ENCODE peak calls at places on chromosomes 6 and 20, in four cellular contexts. T, Y, B and R are unnamed samples.

GRCh38 chr6:117559299-117559698 is 43.0 kb downstream of the GOPC start:
- DNase-seq in T (no peak), Y (no peak), B (no peak), R (no peak)

GRCh38 chr6:51640016-51640415 is 447.4 kb downstream of the PKHD1 start:
- DNase-seq in T (no peak), Y (no peak), B (no peak), R (no peak)

GRCh38 chr6:10962673-10963072 is 75.8 kb downstream of the SYCP2L start:
- DNase-seq in T (no peak), Y (no peak), B (no peak), R (no peak)

GRCh38 chr20:57897891-57898290 is 188.1 kb upstream of the PMEPA1 start:
- DNase-seq in T (no peak), Y (no peak), B (no peak), R (no peak)

GRCh38 chr6:69957990-69958559 is 91.7 kb downstream of the COL19A1 start:
- DNase-seq in T (no peak), Y (no peak), B (no peak), R (no peak)

GRCh38 chr6:169846286-169847056 is 95.0 kb downstream of the ERMARD start:
- DNase-seq in T (no peak), Y (no peak), B (no peak), R (no peak)

GRCh38 chr6:5204340-5204739 is 56.4 kb downstream of the LYRM4 start:
- DNase-seq in T (no peak), Y (no peak), B (no peak), R (no peak)

GRCh38 chr20:43973671-43974450 is 59.2 kb downstream of the TOX2 start:
- DNase-seq in T (no peak), Y (no peak), B (no peak), R (no peak)

GRCh38 chr6:3232017-3232838 is 4.8 kb upstream of the TUBB2B start:
- DNase-seq in T (no peak), Y (no peak), B (no peak), R (no peak)

GRCh38 chr6:5126214-5126613 is 41.1 kb downstream of the PPP1R3G start:
- DNase-seq in T (no peak), Y (no peak), B (no peak), R (peak)

GRCh38 chr6:56713285-56713684 is 70.6 kb upstream of the DST start:
- DNase-seq in T (no peak), Y (no peak), B (peak), R (peak)

GRCh38 chr6:134123666-134124208 is 71.3 kb upstream of the SLC2A12 start:
- DNase-seq in T (no peak), Y (peak), B (peak), R (peak)

GRCh38 chr20:16476032-16476431 is 97.2 kb downstream of the KIF16B start:
- DNase-seq in T (no peak), Y (peak), B (peak), R (peak)

GRCh38 chr6:26331809-26332226 is 33.2 kb upstream of the BTN3A2 start:
- DNase-seq in T (no peak), Y (peak), B (no peak), R (no peak)

GRCh38 chr6:25369450-25370086 is 90.4 kb downstream of the CARMIL1 start:
- DNase-seq in T (no peak), Y (no peak), B (no peak), R (peak)

GRCh38 chr6:134162932-134163331 is 110.5 kb upstream of the SLC2A12 start:
- DNase-seq in T (no peak), Y (no peak), B (peak), R (no peak)

GRCh38 chr6:130997061-130997753 is 65.8 kb downstream of the EPB41L2 start:
- DNase-seq in T (no peak), Y (no peak), B (no peak), R (no peak)

GRCh38 chr6:157145656-157146285 is 177.5 kb downstream of the TMEM242 start:
- DNase-seq in T (no peak), Y (no peak), B (no peak), R (no peak)

GRCh38 chr6:105402090-105402980 is 547 bp downstream of the PREP start:
- DNase-seq in T (no peak), Y (peak), B (peak), R (peak)

GRCh38 chr20:44336086-44336485 is 757 bp upstream of the R3HDML start:
- DNase-seq in T (peak), Y (no peak), B (no peak), R (peak)

GRCh38 chr6:4936681-4937041 is 67.2 kb downstream of the RPP40 start:
- DNase-seq in T (no peak), Y (peak), B (peak), R (peak)

GRCh38 chr6:105545206-105545920 is 142.5 kb upstream of the PREP start:
- DNase-seq in T (no peak), Y (no peak), B (no peak), R (no peak)

GRCh38 chr6:133837801-133838349 is 51.0 kb upstream of the TCF21 start:
- DNase-seq in T (peak), Y (peak), B (peak), R (peak)

GRCh38 chr6:108781419-108782110 is 66.7 kb upstream of the ARMC2 start:
- DNase-seq in T (peak), Y (no peak), B (no peak), R (no peak)

GRCh38 chr6:130933712-130934200 is 106.5 kb downstream of the SMLR1 start:
- DNase-seq in T (no peak), Y (no peak), B (peak), R (peak)

GRCh38 chr6:116287668-116288282 is 8.0 kb upstream of the TSPYL1 start:
- DNase-seq in T (no peak), Y (peak), B (peak), R (peak)

DNA sequence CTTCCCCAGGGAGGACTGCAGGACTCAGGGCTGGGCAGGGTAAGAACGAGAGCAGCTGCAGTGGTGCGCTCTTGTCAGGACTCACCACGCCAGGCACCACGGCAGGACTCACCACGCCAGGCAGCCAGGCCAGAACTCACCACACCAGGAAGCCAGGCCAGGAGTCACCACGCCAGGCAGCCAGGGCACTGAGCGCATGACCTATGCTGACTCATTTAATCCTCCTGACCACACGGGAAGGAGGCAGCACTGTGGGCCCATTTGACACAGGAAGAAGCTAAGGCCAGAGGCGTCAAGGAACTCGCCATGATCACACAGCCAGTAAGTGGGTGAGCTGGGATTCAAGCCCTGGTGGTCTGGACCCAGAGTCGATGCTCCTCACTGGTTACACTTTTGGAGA is 189.3 kb downstream of the PREX1 start:
- DNase-seq in T (no peak), Y (no peak), B (peak), R (no peak)
- TF ChIP-seq RNF2 in T (no peak), Y (no peak), B (no peak), R (no peak)

GRCh38 chr6:54134934-54135333 is 23.7 kb downstream of the MLIP start:
- DNase-seq in T (no peak), Y (no peak), B (no peak), R (no peak)
- TF ChIP-seq RNF2 in T (no peak), Y (no peak), B (no peak), R (no peak)

GRCh38 chr20:53202781-53203180 is 230.6 kb downstream of the TSHZ2 start:
- DNase-seq in T (no peak), Y (no peak), B (peak), R (no peak)
- TF ChIP-seq RNF2 in T (no peak), Y (no peak), B (no peak), R (no peak)

GRCh38 chr6:158938811-158939254 is 61.2 kb downstream of the RSPH3 start:
- DNase-seq in T (no peak), Y (peak), B (peak), R (no peak)

GRCh38 chr6:158938220-158938619 is 61.8 kb downstream of the RSPH3 start:
- DNase-seq in T (no peak), Y (no peak), B (no peak), R (no peak)

GRCh38 chr6:158941246-158941645 is 58.8 kb downstream of the RSPH3 start:
- DNase-seq in T (no peak), Y (no peak), B (no peak), R (no peak)

GRCh38 chr6:158942349-158942748 is 57.7 kb downstream of the RSPH3 start:
- DNase-seq in T (no peak), Y (no peak), B (no peak), R (no peak)

GRCh38 chr6:158939255-158940170 is 60.5 kb downstream of the RSPH3 start:
- DNase-seq in T (no peak), Y (no peak), B (no peak), R (no peak)
- TF ChIP-seq RNF2 in T (no peak), Y (no peak), B (no peak), R (no peak)

GRCh38 chr6:13243033-13243432 is 85.3 kb downstream of the TBC1D7 start:
- DNase-seq in T (no peak), Y (no peak), B (no peak), R (no peak)
- TF ChIP-seq RNF2 in T (no peak), Y (no peak), B (no peak), R (no peak)

GRCh38 chr6:16239090-16239797 is 857 bp downstream of the GMPR start:
- DNase-seq in T (no peak), Y (peak), B (no peak), R (no peak)
- TF ChIP-seq RNF2 in T (peak), Y (no peak), B (no peak), R (no peak)